ENCODE peak calls at places on chromosome 14, in five cellular contexts. W is astrocyte of the spinal cord, S is AG04450, J is fibroblast of lung, V is AG09309. T is an unnamed sample.

GRCh38 chr14:66652736-66653135 is 144.8 kb downstream of the GPHN start:
- DNase-seq in W (no peak), S (no peak), J (no peak), V (no peak), T (no peak)

GRCh38 chr14:54822685-54823084 is 79.9 kb downstream of the GCH1 start:
- DNase-seq in W (no peak), S (no peak), J (no peak), V (no peak), T (no peak)

GRCh38 chr14:99322731-99323599 is 51.0 kb upstream of the BCL11B start:
- DNase-seq in W (no peak), S (no peak), J (no peak), V (no peak), T (no peak)

GRCh38 chr14:54488318-54488645 is 498 bp downstream of the GMFB start:
- DNase-seq in W (no peak), S (no peak), J (no peak), V (no peak), T (no peak)

GRCh38 chr14:58732387-58732786 is 94.6 kb downstream of the DACT1 start:
- DNase-seq in W (no peak), S (no peak), J (no peak), V (no peak), T (no peak)

GRCh38 chr14:90675399-90675798 is 140.8 kb downstream of the TTC7B start:
- DNase-seq in W (peak; percentile 38), S (no peak), J (peak; percentile 62), V (peak; percentile 61), T (peak; percentile 36)

GRCh38 chr14:92470215-92470614 is 43.4 kb upstream of the RIN3 start:
- DNase-seq in W (peak; percentile 65), S (no peak), J (peak; percentile 55), V (peak; percentile 83), T (no peak)

GRCh38 chr14:41548666-41549065 is 58.0 kb upstream of the LRFN5 start:
- DNase-seq in W (peak; percentile 39), S (peak; percentile 16), J (peak; percentile 64), V (no peak), T (peak; percentile 52)

GRCh38 chr14:74085047-74085637 is 386 bp downstream of the LIN52 start:
- DNase-seq in W (peak; percentile 38), S (no peak), J (peak; percentile 36), V (no peak), T (peak; percentile 18)

GRCh38 chr14:50855558-50855957 is 16.3 kb upstream of the ABHD12B start:
- DNase-seq in W (no peak), S (no peak), J (peak; percentile 33), V (no peak), T (peak; percentile 29)

GRCh38 chr14:77139540-77140342 is 1.9 kb downstream of the ZDHHC22 start:
- DNase-seq in W (no peak), S (no peak), J (no peak), V (no peak), T (peak; percentile 24)

GRCh38 chr14:99177046-99177655 is 94.8 kb downstream of the BCL11B start:
- DNase-seq in W (no peak), S (no peak), J (no peak), V (no peak), T (no peak)

GRCh38 chr14:58822856-58823255 is 185.1 kb downstream of the DACT1 start:
- DNase-seq in W (no peak), S (no peak), J (no peak), V (no peak), T (no peak)

GRCh38 chr14:68676511-68676943 is 116.3 kb downstream of the ZFP36L1 start:
- DNase-seq in W (no peak), S (no peak), J (no peak), V (no peak), T (no peak)

GRCh38 chr14:58082491-58083098 is 69.4 kb downstream of the ARMH4 start:
- DNase-seq in W (peak; percentile 90), S (peak; percentile 47), J (peak; percentile 85), V (peak; percentile 62), T (peak; percentile 90)

GRCh38 chr14:36430662-36431084 is 89.4 kb downstream of the NKX2-1 start:
- DNase-seq in W (no peak), S (no peak), J (no peak), V (no peak), T (no peak)

GRCh38 chr14:68637106-68638021 is 155.5 kb downstream of the ZFP36L1 start:
- DNase-seq in W (peak; percentile 33), S (no peak), J (peak; percentile 62), V (peak; percentile 18), T (peak; percentile 90)

GRCh38 chr14:75654127-75654732 is 6.4 kb downstream of the ERG28 start:
- DNase-seq in W (peak; percentile 66), S (no peak), J (peak; percentile 72), V (no peak), T (peak; percentile 77)

GRCh38 chr14:85358136-85358785 is 171.7 kb upstream of the FLRT2 start:
- DNase-seq in W (no peak), S (no peak), J (no peak), V (no peak), T (no peak)

GRCh38 chr14:77903233-77903632 is 103.3 kb downstream of the ADCK1 start:
- DNase-seq in W (peak; percentile 47), S (no peak), J (no peak), V (peak; percentile 13), T (no peak)

GRCh38 chr14:56854325-56854724 is 44.0 kb upstream of the OTX2 start:
- DNase-seq in W (no peak), S (no peak), J (no peak), V (no peak), T (no peak)

DNA sequence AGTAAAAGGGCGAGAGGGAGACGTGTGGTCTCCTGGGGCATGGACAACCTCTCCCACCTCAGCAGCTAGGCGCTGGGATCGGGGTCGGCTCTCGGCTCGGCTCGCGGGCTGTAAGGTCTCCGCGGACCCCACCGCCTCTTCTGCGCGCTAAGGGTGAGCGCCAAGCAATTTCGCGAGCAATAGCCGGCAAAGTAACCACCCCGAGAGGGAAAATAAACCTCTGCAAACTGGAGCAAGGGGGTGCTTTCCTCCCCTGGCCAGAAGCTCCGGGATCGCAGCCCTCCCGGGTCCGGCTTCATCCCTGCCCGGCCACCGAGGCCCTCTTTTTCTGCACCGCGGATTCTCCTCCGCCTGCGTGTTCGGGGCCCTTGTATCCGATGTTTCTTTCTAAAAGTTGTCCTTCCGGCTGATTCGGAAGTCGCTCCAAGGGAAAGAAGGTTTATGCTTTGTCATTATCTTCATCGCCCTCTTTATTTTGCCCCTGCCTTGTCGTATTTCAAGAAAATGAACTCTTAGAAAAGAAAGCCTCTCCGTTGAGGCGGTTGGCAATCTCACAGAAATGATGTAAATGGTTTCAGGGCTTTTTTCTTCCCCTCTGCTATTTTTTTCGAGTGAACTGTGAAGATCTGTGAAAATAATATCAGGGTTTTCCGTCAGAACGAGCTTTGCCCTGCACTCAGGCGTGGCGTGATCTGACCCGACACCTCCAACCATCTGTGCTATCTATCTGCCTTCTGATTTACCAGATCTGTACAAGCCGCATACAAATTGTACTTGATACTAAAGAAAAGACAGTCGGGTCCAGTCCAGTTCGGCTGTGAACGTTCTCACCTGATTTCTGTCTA is 1.7 kb upstream of the SIX6 start:
- DNase-seq in W (no peak), S (no peak), J (no peak), V (no peak), T (no peak)
- H3K4me3 ChIP-seq in W (no peak overlapping the region), S (no peak overlapping the region), J (no peak overlapping the region), V (no peak overlapping the region), T (no peak overlapping the region)

GRCh38 chr14:70779667-70780066 is 29.6 kb downstream of the MAP3K9 start:
- DNase-seq in W (no peak), S (no peak), J (no peak), V (no peak), T (no peak)

GRCh38 chr14:70784886-70785285 is 24.4 kb downstream of the MAP3K9 start:
- DNase-seq in W (no peak), S (no peak), J (no peak), V (no peak), T (no peak)

GRCh38 chr14:70776197-70776596 is 33.1 kb downstream of the MAP3K9 start:
- DNase-seq in W (no peak), S (no peak), J (no peak), V (no peak), T (no peak)

GRCh38 chr14:70782361-70782760 is 27.0 kb downstream of the MAP3K9 start:
- DNase-seq in W (peak; percentile 89), S (no peak), J (no peak), V (peak; percentile 31), T (no peak)

GRCh38 chr14:70780396-70781075 is 28.8 kb downstream of the MAP3K9 start:
- DNase-seq in W (no peak), S (no peak), J (no peak), V (no peak), T (no peak)
- H3K4me3 ChIP-seq in W (no peak overlapping the region), S (no peak overlapping the region), J (no peak overlapping the region), V (no peak overlapping the region), T (no peak overlapping the region)

GRCh38 chr14:105063041-105063440 is 2.2 kb downstream of the GPR132 start:
- DNase-seq in W (no peak), S (no peak), J (no peak), V (no peak), T (no peak)

GRCh38 chr14:105064001-105064400 is 1.2 kb downstream of the GPR132 start:
- DNase-seq in W (no peak), S (no peak), J (no peak), V (no peak), T (no peak)

GRCh38 chr14:105066285-105067071 is 1.2 kb upstream of the GPR132 start:
- DNase-seq in W (no peak), S (no peak), J (no peak), V (no peak), T (no peak)

GRCh38 chr14:105065280-105066228 is at the start of gene GPR132:
- DNase-seq in W (no peak), S (no peak), J (no peak), V (no peak), T (peak; percentile 14)

DNA sequence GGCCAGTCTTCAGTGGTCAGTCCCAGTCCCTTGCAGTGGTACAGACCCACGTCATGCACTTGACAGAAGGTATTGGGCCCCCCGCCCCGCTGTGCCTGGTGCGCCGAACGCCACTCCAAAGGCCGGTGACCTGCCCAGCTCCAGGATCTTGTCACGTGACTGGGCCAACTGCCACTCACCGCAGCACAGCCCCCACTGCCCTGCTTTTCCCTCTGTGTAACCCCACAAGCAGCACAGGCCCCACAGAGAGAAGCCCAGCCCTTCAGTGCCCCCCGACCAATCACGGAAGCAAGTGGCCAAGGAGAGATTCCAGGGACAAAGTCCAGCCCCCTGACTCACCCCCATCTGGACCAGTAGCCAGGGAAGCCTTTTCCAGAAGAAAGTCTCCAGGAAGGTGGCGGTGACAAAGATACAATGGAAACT is 498 bp downstream of the GPR132 start:
- DNase-seq in W (peak; percentile 48), S (no peak), J (no peak), V (no peak), T (peak; percentile 16)
- H3K4me3 ChIP-seq in W (no peak overlapping the region), S (no peak overlapping the region), J (no peak overlapping the region), V (no peak overlapping the region), T (no peak overlapping the region)

DNA sequence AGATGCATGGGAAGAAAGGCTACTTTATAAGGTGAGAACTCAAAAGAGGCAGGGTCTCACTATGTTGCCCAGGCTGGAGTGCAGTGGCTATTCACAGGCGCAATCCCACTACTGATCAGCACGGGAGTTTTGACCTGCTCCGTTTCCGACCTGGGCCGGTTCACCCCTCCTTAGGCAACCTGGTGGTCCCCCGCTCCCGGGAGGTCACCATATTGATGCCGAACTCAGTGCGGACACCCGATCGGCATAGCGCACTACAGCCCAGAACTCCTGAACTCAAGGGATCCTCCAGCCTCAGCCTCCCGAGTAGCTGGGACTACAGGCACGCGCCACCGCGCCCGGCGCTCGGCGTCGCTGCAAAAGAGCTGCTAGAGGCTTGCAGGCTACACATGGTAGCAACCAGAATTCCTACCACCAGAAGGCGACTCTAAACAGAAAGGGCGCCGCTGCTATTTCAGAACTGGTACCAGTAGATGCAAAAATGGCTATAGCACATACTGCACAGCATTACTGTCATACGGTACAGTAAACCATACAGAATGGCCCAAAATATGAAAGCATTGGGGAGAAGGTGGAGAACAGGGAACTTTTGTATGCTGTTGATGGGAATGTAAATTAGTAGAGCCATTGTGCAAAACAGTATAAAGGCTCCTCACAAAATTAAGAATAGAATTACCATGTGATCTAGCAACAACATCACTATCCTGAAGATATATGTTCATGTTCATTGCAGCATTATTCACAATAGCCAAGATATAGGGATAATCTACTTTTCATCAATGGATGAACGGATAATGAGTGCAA is 1.2 kb upstream of the NEMF start:
- DNase-seq in W (peak; percentile 86), S (peak; percentile 48), J (peak; percentile 86), V (peak; percentile 46), T (peak; percentile 89)
- H3K4me3 ChIP-seq in W (peak overlapping the region; percentile 98), S (peak overlapping the region; percentile 31), J (no peak overlapping the region), V (peak overlapping the region; percentile 87), T (peak overlapping the region; percentile 98)

T was measured in fibroblast of pulmonary artery.